ENCODE peak calls at places on chromosome 22, in four cellular contexts. One of them, this sample, is unnamed.

GRCh38 chr22:44160416-44160815 is 20.3 kb upstream of the PARVG start:
- DNase-seq in SHP77 treated with DMSO at 0.1 percent for 48 hours: no peak
- DNase-seq in NAMALWA: no peak
- DNase-seq in activated T-cell treated with anti-CD3 and anti-CD28 coated beads for 1 hour: no peak
- DNase-seq in this sample: no peak

GRCh38 chr22:39392341-39392948 is 7.1 kb upstream of the TAB1 start:
- DNase-seq in SHP77 treated with DMSO at 0.1 percent for 48 hours: no peak
- DNase-seq in NAMALWA: no peak
- DNase-seq in activated T-cell treated with anti-CD3 and anti-CD28 coated beads for 1 hour: no peak
- DNase-seq in this sample: peak

GRCh38 chr22:48299801-48300200 is 1527.9 kb downstream of the BRD1 start:
- DNase-seq in SHP77 treated with DMSO at 0.1 percent for 48 hours: no peak
- DNase-seq in NAMALWA: no peak
- DNase-seq in activated T-cell treated with anti-CD3 and anti-CD28 coated beads for 1 hour: no peak
- DNase-seq in this sample: no peak

GRCh38 chr22:37633693-37634504 is 5.6 kb upstream of the SH3BP1 start:
- DNase-seq in SHP77 treated with DMSO at 0.1 percent for 48 hours: peak
- DNase-seq in NAMALWA: peak
- DNase-seq in activated T-cell treated with anti-CD3 and anti-CD28 coated beads for 1 hour: peak
- DNase-seq in this sample: peak

GRCh38 chr22:38718414-38718813 is 12.7 kb downstream of the GTPBP1 start:
- DNase-seq in SHP77 treated with DMSO at 0.1 percent for 48 hours: no peak
- DNase-seq in NAMALWA: no peak
- DNase-seq in activated T-cell treated with anti-CD3 and anti-CD28 coated beads for 1 hour: no peak
- DNase-seq in this sample: peak

GRCh38 chr22:45459235-45459634 is 43.4 kb upstream of the FBLN1 start:
- DNase-seq in SHP77 treated with DMSO at 0.1 percent for 48 hours: no peak
- DNase-seq in NAMALWA: no peak
- DNase-seq in activated T-cell treated with anti-CD3 and anti-CD28 coated beads for 1 hour: no peak
- DNase-seq in this sample: no peak

GRCh38 chr22:42299586-42300285 is 29.3 kb upstream of the TCF20 start:
- DNase-seq in SHP77 treated with DMSO at 0.1 percent for 48 hours: no peak
- DNase-seq in NAMALWA: peak
- DNase-seq in activated T-cell treated with anti-CD3 and anti-CD28 coated beads for 1 hour: peak
- DNase-seq in this sample: no peak

GRCh38 chr22:43722444-43722843 is 89.7 kb downstream of the EFCAB6 start:
- DNase-seq in SHP77 treated with DMSO at 0.1 percent for 48 hours: no peak
- DNase-seq in NAMALWA: no peak
- DNase-seq in activated T-cell treated with anti-CD3 and anti-CD28 coated beads for 1 hour: no peak
- DNase-seq in this sample: no peak

GRCh38 chr22:19169947-19170318 is 8.6 kb downstream of the SLC25A1 start:
- DNase-seq in SHP77 treated with DMSO at 0.1 percent for 48 hours: no peak
- DNase-seq in NAMALWA: no peak
- DNase-seq in activated T-cell treated with anti-CD3 and anti-CD28 coated beads for 1 hour: no peak
- DNase-seq in this sample: no peak

GRCh38 chr22:22761963-22762772 is 117.8 kb downstream of the GGTLC2 start:
- DNase-seq in SHP77 treated with DMSO at 0.1 percent for 48 hours: no peak
- DNase-seq in NAMALWA: no peak
- DNase-seq in activated T-cell treated with anti-CD3 and anti-CD28 coated beads for 1 hour: no peak
- DNase-seq in this sample: no peak

GRCh38 chr22:19565382-19565902 is 41.2 kb upstream of the CLDN5 start:
- DNase-seq in SHP77 treated with DMSO at 0.1 percent for 48 hours: no peak
- DNase-seq in NAMALWA: no peak
- DNase-seq in activated T-cell treated with anti-CD3 and anti-CD28 coated beads for 1 hour: no peak
- DNase-seq in this sample: no peak

GRCh38 chr22:26949193-26949592 is 291.8 kb downstream of the MIAT start:
- DNase-seq in SHP77 treated with DMSO at 0.1 percent for 48 hours: no peak
- DNase-seq in NAMALWA: peak
- DNase-seq in activated T-cell treated with anti-CD3 and anti-CD28 coated beads for 1 hour: no peak
- DNase-seq in this sample: peak

GRCh38 chr22:35629406-35630234 is 12.5 kb upstream of the MB start:
- DNase-seq in SHP77 treated with DMSO at 0.1 percent for 48 hours: no peak
- DNase-seq in NAMALWA: no peak
- DNase-seq in activated T-cell treated with anti-CD3 and anti-CD28 coated beads for 1 hour: no peak
- DNase-seq in this sample: peak

GRCh38 chr22:48923165-48923875 is 904.4 kb downstream of the BRD1 start:
- DNase-seq in SHP77 treated with DMSO at 0.1 percent for 48 hours: peak
- DNase-seq in NAMALWA: no peak
- DNase-seq in activated T-cell treated with anti-CD3 and anti-CD28 coated beads for 1 hour: no peak
- DNase-seq in this sample: no peak

GRCh38 chr22:22342697-22343602 is 98.4 kb downstream of the VPREB1 start:
- DNase-seq in SHP77 treated with DMSO at 0.1 percent for 48 hours: no peak
- DNase-seq in NAMALWA: peak
- DNase-seq in activated T-cell treated with anti-CD3 and anti-CD28 coated beads for 1 hour: peak
- DNase-seq in this sample: peak

GRCh38 chr22:20456722-20457076 is 19.1 kb upstream of the SCARF2 start:
- DNase-seq in SHP77 treated with DMSO at 0.1 percent for 48 hours: no peak
- DNase-seq in NAMALWA: no peak
- DNase-seq in activated T-cell treated with anti-CD3 and anti-CD28 coated beads for 1 hour: no peak
- DNase-seq in this sample: no peak

GRCh38 chr22:44603774-44604173 is 98.2 kb upstream of the PRR5 start:
- DNase-seq in SHP77 treated with DMSO at 0.1 percent for 48 hours: no peak
- DNase-seq in NAMALWA: no peak
- DNase-seq in activated T-cell treated with anti-CD3 and anti-CD28 coated beads for 1 hour: no peak
- DNase-seq in this sample: peak

GRCh38 chr22:35631597-35631996 is 14.5 kb upstream of the MB start:
- DNase-seq in SHP77 treated with DMSO at 0.1 percent for 48 hours: peak
- DNase-seq in NAMALWA: peak
- DNase-seq in activated T-cell treated with anti-CD3 and anti-CD28 coated beads for 1 hour: no peak
- DNase-seq in this sample: peak

GRCh38 chr22:27057717-27058116 is 400.3 kb downstream of the MIAT start:
- DNase-seq in SHP77 treated with DMSO at 0.1 percent for 48 hours: no peak
- DNase-seq in NAMALWA: no peak
- DNase-seq in activated T-cell treated with anti-CD3 and anti-CD28 coated beads for 1 hour: no peak
- DNase-seq in this sample: peak

GRCh38 chr22:35342390-35342789 is 38.5 kb upstream of the HMOX1 start:
- DNase-seq in SHP77 treated with DMSO at 0.1 percent for 48 hours: no peak
- DNase-seq in NAMALWA: no peak
- DNase-seq in activated T-cell treated with anti-CD3 and anti-CD28 coated beads for 1 hour: no peak
- DNase-seq in this sample: no peak

GRCh38 chr22:31846161-31847115 is 92.6 kb downstream of the DEPDC5 start:
- DNase-seq in SHP77 treated with DMSO at 0.1 percent for 48 hours: no peak
- DNase-seq in NAMALWA: peak
- DNase-seq in activated T-cell treated with anti-CD3 and anti-CD28 coated beads for 1 hour: no peak
- DNase-seq in this sample: peak

GRCh38 chr22:28015676-28016601 is 96.9 kb upstream of the PITPNB start:
- DNase-seq in SHP77 treated with DMSO at 0.1 percent for 48 hours: no peak
- DNase-seq in NAMALWA: no peak
- DNase-seq in activated T-cell treated with anti-CD3 and anti-CD28 coated beads for 1 hour: no peak
- DNase-seq in this sample: no peak

GRCh38 chr22:42964994-42965699 is 49.8 kb downstream of the PACSIN2 start:
- DNase-seq in SHP77 treated with DMSO at 0.1 percent for 48 hours: peak
- DNase-seq in NAMALWA: peak
- DNase-seq in activated T-cell treated with anti-CD3 and anti-CD28 coated beads for 1 hour: no peak
- DNase-seq in this sample: peak

This sample was measured in choroid plexus epithelial cell.